ENCODE peak calls at places on chromosomes 11 and 22, in ten cellular contexts. E, Z, U, O, R, M, B, J, A and P are unnamed samples.

GRCh38 chr22:50403701-50404101 is 60.6 kb downstream of the PPP6R2 start:
- DNase-seq in E (no peak), Z (peak; percentile 41), U (peak; percentile 50), O (no peak), R (peak; percentile 77), M (no peak), B (no peak), J (peak; percentile 62), A (no peak), P (no peak)

GRCh38 chr11:94948070-94948617 is 25.2 kb downstream of the CWC15 start:
- DNase-seq in E (no peak), Z (no peak), U (no peak), O (no peak), R (no peak), M (no peak), B (peak; percentile 37), J (no peak), A (peak; percentile 38), P (no peak)

GRCh38 chr11:102831128-102831708 is 12.2 kb downstream of the MMP3 start:
- DNase-seq in E (no peak), Z (no peak), U (peak; percentile 28), O (no peak), R (peak; percentile 40), M (peak; percentile 8), B (no peak), J (no peak), A (peak; percentile 53), P (no peak)

GRCh38 chr11:95831198-95831883 is 41.0 kb downstream of the CEP57 start:
- DNase-seq in E (no peak), Z (no peak), U (no peak), O (no peak), R (no peak), M (no peak), B (peak; percentile 90), J (no peak), A (peak; percentile 80), P (no peak)

GRCh38 chr11:102214623-102215022 is 102.7 kb upstream of the BIRC3 start:
- DNase-seq in E (no peak), Z (no peak), U (no peak), O (no peak), R (no peak), M (no peak), B (no peak), J (no peak), A (no peak), P (no peak)

GRCh38 chr11:1419811-1420210 is 30.1 kb downstream of the BRSK2 start:
- DNase-seq in E (no peak), Z (no peak), U (no peak), O (no peak), R (no peak), M (no peak), B (no peak), J (no peak), A (no peak), P (no peak)

GRCh38 chr22:21937821-21938070 is 14.9 kb downstream of the PPM1F start:
- DNase-seq in E (no peak), Z (peak; percentile 81), U (no peak), O (no peak), R (no peak), M (no peak), B (no peak), J (peak; percentile 64), A (no peak), P (no peak)

GRCh38 chr11:113873241-113873626 is 2.1 kb downstream of the USP28 start:
- DNase-seq in E (no peak), Z (no peak), U (peak; percentile 85), O (no peak), R (no peak), M (no peak), B (no peak), J (peak; percentile 42), A (peak; percentile 25), P (no peak)

GRCh38 chr11:119699227-119699626 is 29.8 kb downstream of the NECTIN1 start:
- DNase-seq in E (no peak), Z (no peak), U (peak; percentile 43), O (no peak), R (no peak), M (no peak), B (no peak), J (peak; percentile 81), A (peak; percentile 37), P (no peak)

GRCh38 chr11:122405788-122406341 is 249.7 kb upstream of the UBASH3B start:
- DNase-seq in E (no peak), Z (no peak), U (no peak), O (no peak), R (no peak), M (no peak), B (no peak), J (no peak), A (peak; percentile 3), P (no peak)

GRCh38 chr11:129842138-129842537 is 26.5 kb downstream of the TMEM45B start:
- DNase-seq in E (no peak), Z (no peak), U (no peak), O (no peak), R (no peak), M (no peak), B (no peak), J (no peak), A (no peak), P (no peak)

DNA sequence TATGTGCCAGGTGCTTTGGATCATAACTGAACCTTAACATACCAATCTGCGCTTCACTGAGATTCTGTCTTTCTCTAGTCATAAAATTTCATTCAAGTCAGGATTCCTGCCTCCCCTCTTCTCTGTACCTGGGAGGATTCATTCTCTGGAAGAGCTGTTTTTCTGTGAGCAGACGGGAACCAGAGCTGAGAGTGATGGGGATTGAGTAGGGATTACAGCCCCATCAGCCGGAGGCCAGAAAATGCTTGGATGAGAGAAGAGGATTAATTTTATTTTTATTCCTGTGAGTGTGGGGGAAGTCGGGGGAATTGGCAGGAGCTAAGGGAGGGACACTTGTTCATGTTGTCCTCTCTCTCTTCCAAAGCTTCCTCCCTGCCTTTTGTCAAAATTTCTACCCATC is 4.7 kb downstream of the STX3 start:
- DNase-seq in E (no peak), Z (no peak), U (no peak), O (no peak), R (no peak), M (no peak), B (no peak), J (no peak), A (no peak), P (no peak)
- TF ChIP-seq CTCF in E (no peak), Z (no peak), U (no peak), O (no peak), R (no peak), M (no peak), B (no peak), J (no peak), A (no peak), P (no peak)

GRCh38 chr22:47784367-47784983 is 1022.0 kb downstream of the TBC1D22A start:
- DNase-seq in E (no peak), Z (no peak), U (no peak), O (no peak), R (no peak), M (no peak), B (no peak), J (no peak), A (no peak), P (no peak)

GRCh38 chr22:47784991-47785390 is 1022.5 kb downstream of the TBC1D22A start:
- DNase-seq in E (no peak), Z (no peak), U (no peak), O (no peak), R (no peak), M (no peak), B (no peak), J (no peak), A (no peak), P (no peak)

GRCh38 chr22:47787501-47788227 is 1025.2 kb downstream of the TBC1D22A start:
- DNase-seq in E (no peak), Z (peak; percentile 17), U (no peak), O (no peak), R (no peak), M (no peak), B (no peak), J (no peak), A (no peak), P (no peak)

GRCh38 chr22:47788461-47788860 is 1026.0 kb downstream of the TBC1D22A start:
- DNase-seq in E (no peak), Z (peak; percentile 18), U (no peak), O (no peak), R (no peak), M (no peak), B (no peak), J (no peak), A (no peak), P (no peak)

DNA sequence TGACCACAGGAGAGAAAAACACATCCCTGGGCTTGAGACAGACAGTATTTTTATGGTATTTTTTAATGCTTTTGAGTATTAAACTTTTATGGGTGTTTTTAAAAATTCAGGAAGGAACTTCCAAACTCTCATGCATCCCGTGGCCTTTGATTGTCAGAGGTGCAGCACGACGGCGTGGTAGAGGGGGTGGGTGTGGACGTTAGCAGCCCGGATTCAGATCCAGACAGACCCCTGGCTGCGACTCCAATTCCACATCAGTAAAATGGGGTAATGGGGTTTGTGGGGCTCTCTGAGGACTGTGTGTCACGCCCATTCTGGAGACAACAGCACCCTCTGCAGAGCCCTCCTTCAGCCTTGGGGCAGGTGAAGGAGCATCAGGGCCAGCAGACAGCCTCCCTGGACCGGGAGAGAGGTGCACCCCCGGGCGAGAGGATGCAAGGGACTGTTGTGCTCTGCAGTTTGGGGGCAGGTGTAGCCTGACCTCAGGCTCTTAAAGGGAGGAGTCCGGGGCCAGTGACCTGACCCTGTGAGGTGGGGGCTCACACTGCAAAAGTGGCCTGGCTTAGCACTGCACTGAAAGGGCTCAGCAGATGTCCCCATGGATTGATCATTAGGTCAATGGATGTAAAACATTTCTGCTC is 1024.3 kb downstream of the TBC1D22A start:
- DNase-seq in E (no peak), Z (no peak), U (no peak), O (no peak), R (no peak), M (no peak), B (no peak), J (no peak), A (no peak), P (no peak)
- TF ChIP-seq CTCF in E (no peak), Z (no peak), U (no peak), O (no peak), R (no peak), M (no peak), B (no peak), J (no peak), A (no peak), P (no peak)

DNA sequence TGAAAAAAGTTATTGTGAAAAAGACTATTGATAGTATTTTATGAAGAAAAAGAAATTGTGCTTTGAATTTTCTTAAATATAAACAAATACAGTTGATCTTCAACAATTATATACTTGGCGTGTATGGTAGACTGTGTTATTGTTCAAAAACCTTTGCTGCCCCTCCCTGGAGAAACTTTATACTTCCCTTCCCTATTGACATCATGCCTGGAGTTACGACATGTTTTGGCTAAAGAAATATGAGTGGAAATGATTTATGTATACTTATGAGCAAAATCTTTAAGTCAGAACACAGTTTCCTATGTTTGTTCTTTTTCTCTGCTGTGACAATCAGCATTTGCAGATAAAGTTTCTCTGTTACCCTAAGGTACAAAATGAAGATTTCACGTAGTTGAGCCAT is 243.8 kb downstream of the TMEM135 start:
- DNase-seq in E (no peak), Z (no peak), U (no peak), O (no peak), R (no peak), M (no peak), B (no peak), J (no peak), A (peak; percentile 89), P (no peak)
- TF ChIP-seq CTCF in E (no peak), Z (peak; percentile 4), U (peak; percentile 25), O (no peak), R (peak; percentile 45), M (no peak), B (peak; percentile 30), J (peak; percentile 53), A (peak; percentile 15), P (no peak)

GRCh38 chr11:39724404-39724803 is 1735.0 kb downstream of the LRRC4C start:
- DNase-seq in E (no peak), Z (no peak), U (no peak), O (no peak), R (peak; percentile 3), M (no peak), B (no peak), J (no peak), A (no peak), P (no peak)
- TF ChIP-seq CTCF in E (no peak), Z (no peak), U (no peak), O (peak; percentile 24), R (peak; percentile 35), M (no peak), B (peak; percentile 25), J (no peak), A (no peak), P (peak; percentile 44)